ENCODE peak calls at places on chromosomes 3 and 15, in ten cellular contexts. V is bronchial epithelial cell; X is K562; J is stomach; A is body of pancreas; L is esophagus muscularis mucosa; Y is CD4-positive, alpha-beta T cell; F is H7; Q is transverse colon; C is BE2C. R is an unnamed sample.
A peak's percentile ranks its signal among the peaks of the same experiment; 100 is the strongest.

GRCh38 chr3:30770387-30770786 is 124.1 kb downstream of the GADL1 start:
- DNase-seq in V (peak; percentile 89), X (no peak), J (no peak), A (peak; percentile 9), L (no peak), Y (no peak), F (no peak), Q (peak; percentile 15), C (no peak), R (no peak)

GRCh38 chr3:46423588-46423987 is 16.5 kb downstream of the CCRL2 start:
- DNase-seq in V (peak; percentile 87), X (no peak), J (no peak), A (peak; percentile 21), L (no peak), Y (no peak), F (no peak), Q (no peak), C (no peak), R (no peak)

GRCh38 chr3:186207515-186207914 is 98.6 kb upstream of the ETV5 start:
- DNase-seq in V (peak; percentile 8), X (no peak), J (no peak), A (peak; percentile 45), L (no peak), Y (no peak), F (no peak), Q (no peak), C (no peak), R (no peak)

GRCh38 chr3:120022729-120023128 is 71.5 kb downstream of the GSK3B start:
- DNase-seq in V (no peak), X (peak; percentile 31), J (no peak), A (no peak), L (no peak), Y (no peak), F (no peak), Q (no peak), C (no peak), R (no peak)

GRCh38 chr3:49028298-49028672 is 913 bp downstream of the IMPDH2 start:
- DNase-seq in V (no peak), X (peak; percentile 15), J (no peak), A (no peak), L (no peak), Y (no peak), F (peak; percentile 24), Q (no peak), C (no peak), R (peak; percentile 4)

GRCh38 chr3:99498544-99499234 is 139.7 kb upstream of the COL8A1 start:
- DNase-seq in V (no peak), X (no peak), J (no peak), A (no peak), L (no peak), Y (no peak), F (no peak), Q (no peak), C (no peak), R (no peak)

GRCh38 chr3:107816082-107816481 is 274.7 kb downstream of the CD47 start:
- DNase-seq in V (no peak), X (no peak), J (no peak), A (no peak), L (no peak), Y (no peak), F (no peak), Q (no peak), C (no peak), R (no peak)

GRCh38 chr3:166274996-166275395 is 437.8 kb upstream of the BCHE start:
- DNase-seq in V (no peak), X (no peak), J (no peak), A (no peak), L (no peak), Y (no peak), F (no peak), Q (no peak), C (no peak), R (no peak)

GRCh38 chr3:132135628-132136333 is 101.0 kb upstream of the CPNE4 start:
- DNase-seq in V (peak; percentile 99), X (no peak), J (no peak), A (no peak), L (no peak), Y (no peak), F (peak; percentile 23), Q (no peak), C (no peak), R (peak; percentile 13)

GRCh38 chr3:100988080-100988479 is 5.1 kb downstream of the ABI3BP start:
- DNase-seq in V (no peak), X (no peak), J (no peak), A (peak; percentile 15), L (no peak), Y (no peak), F (no peak), Q (no peak), C (no peak), R (no peak)

GRCh38 chr3:131361464-131362421 is 19.8 kb upstream of the NUDT16 start:
- DNase-seq in V (peak; percentile 81), X (peak; percentile 89), J (peak; percentile 96), A (peak; percentile 98), L (no peak), Y (no peak), F (peak; percentile 95), Q (peak; percentile 95), C (no peak), R (no peak)

GRCh38 chr15:80773122-80773551 is 6.0 kb upstream of the CEMIP start:
- DNase-seq in V (peak; percentile 50), X (no peak), J (no peak), A (no peak), L (no peak), Y (no peak), F (no peak), Q (no peak), C (no peak), R (no peak)

GRCh38 chr3:74897006-74897405 is 282.5 kb upstream of the CNTN3 start:
- DNase-seq in V (peak; percentile 15), X (no peak), J (no peak), A (no peak), L (no peak), Y (no peak), F (peak; percentile 46), Q (no peak), C (no peak), R (peak; percentile 56)

GRCh38 chr3:150759319-150759718 is 3.6 kb downstream of the SIAH2 start:
- DNase-seq in V (peak; percentile 91), X (no peak), J (no peak), A (no peak), L (no peak), Y (no peak), F (no peak), Q (no peak), C (no peak), R (no peak)

DNA sequence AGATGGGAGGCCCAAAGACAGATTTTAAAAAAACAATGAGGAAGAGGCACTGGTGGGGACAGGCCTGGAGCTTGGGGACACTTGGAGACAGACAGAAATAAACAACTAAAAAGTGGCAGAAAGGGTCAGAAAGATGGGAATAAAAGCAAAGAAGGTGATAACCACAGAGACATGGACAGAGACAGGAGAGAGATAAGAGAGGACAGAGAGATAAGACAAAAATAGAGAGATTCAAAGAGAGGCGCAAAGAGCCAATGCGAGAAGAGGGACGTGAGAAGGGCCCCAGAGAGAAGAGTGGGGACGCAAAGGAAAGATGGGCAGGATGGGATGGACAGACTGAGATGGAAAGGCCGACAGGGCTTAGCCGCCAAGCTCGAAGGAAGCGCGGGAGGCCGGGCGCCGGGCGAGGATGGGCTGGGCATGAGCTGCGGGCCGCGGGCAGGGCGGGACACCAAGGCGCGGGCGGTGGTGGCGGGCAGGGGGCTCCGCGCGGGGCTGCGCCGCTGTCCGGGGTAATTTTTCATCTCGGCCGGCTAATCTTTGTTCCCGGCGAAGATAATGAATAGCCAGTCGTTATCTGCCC is 3.1 kb upstream of the GATA2 start:
- DNase-seq in V (no peak), X (peak; percentile 29), J (no peak), A (no peak), L (no peak), Y (no peak), F (peak; percentile 70), Q (no peak), C (peak; percentile 62), R (no peak)
- H3K27me3 ChIP-seq in V (peaks cover 45% of the 10 kb centered on the region), X (no peaks in the 10 kb centered on the region), J (peaks cover 90% of the 10 kb centered on the region), A (peaks cover 4% of the 10 kb centered on the region), L (peaks cover 8% of the 10 kb centered on the region), Y (peaks cover 75% of the 10 kb centered on the region), F (peaks cover 73% of the 10 kb centered on the region), Q (peaks cover 100% of the 10 kb centered on the region), C (no peaks in the 10 kb centered on the region), R (peaks cover 16% of the 10 kb centered on the region)

GRCh38 chr15:65954289-65954741 is 85.0 kb downstream of the RAB11A start:
- DNase-seq in V (peak; percentile 50), X (no peak), J (no peak), A (no peak), L (no peak), Y (no peak), F (peak; percentile 68), Q (no peak), C (peak; percentile 78), R (peak; percentile 36)

GRCh38 chr15:65953622-65954021 is 84.3 kb downstream of the RAB11A start:
- DNase-seq in V (no peak), X (no peak), J (no peak), A (no peak), L (no peak), Y (no peak), F (no peak), Q (no peak), C (no peak), R (no peak)

GRCh38 chr15:65951007-65951406 is 81.7 kb downstream of the RAB11A start:
- DNase-seq in V (no peak), X (no peak), J (no peak), A (no peak), L (no peak), Y (no peak), F (no peak), Q (no peak), C (no peak), R (no peak)

GRCh38 chr15:65949482-65949881 is 80.2 kb downstream of the RAB11A start:
- DNase-seq in V (no peak), X (no peak), J (no peak), A (no peak), L (no peak), Y (no peak), F (no peak), Q (no peak), C (peak; percentile 46), R (peak; percentile 73)

GRCh38 chr15:65952425-65953053 is 83.2 kb downstream of the RAB11A start:
- DNase-seq in V (peak; percentile 44), X (peak; percentile 42), J (no peak), A (peak; percentile 21), L (no peak), Y (no peak), F (peak; percentile 75), Q (no peak), C (no peak), R (no peak)
- H3K27me3 ChIP-seq in V (no peaks in the 10 kb centered on the region), X (peaks cover 25% of the 10 kb centered on the region), J (no peaks in the 10 kb centered on the region), A (no peaks in the 10 kb centered on the region), L (no peaks in the 10 kb centered on the region), Y (no peaks in the 10 kb centered on the region), F (no peaks in the 10 kb centered on the region), Q (no peaks in the 10 kb centered on the region), C (no peaks in the 10 kb centered on the region), R (no peaks in the 10 kb centered on the region)

GRCh38 chr15:101487060-101487459 is 2.4 kb downstream of the PCSK6 start:
- DNase-seq in V (no peak), X (no peak), J (no peak), A (no peak), L (no peak), Y (no peak), F (no peak), Q (no peak), C (no peak), R (no peak)
- H3K27me3 ChIP-seq in V (peaks cover 8% of the 10 kb centered on the region), X (no peaks in the 10 kb centered on the region), J (peaks cover 11% of the 10 kb centered on the region), A (peaks cover 4% of the 10 kb centered on the region), L (no peaks in the 10 kb centered on the region), Y (peaks cover 33% of the 10 kb centered on the region), F (peaks cover 28% of the 10 kb centered on the region), Q (peaks cover 16% of the 10 kb centered on the region), C (peaks cover 9% of the 10 kb centered on the region), R (no peaks in the 10 kb centered on the region)

GRCh38 chr3:128226186-128226725 is 73.0 kb downstream of the EEFSEC start:
- DNase-seq in V (no peak), X (no peak), J (no peak), A (no peak), L (no peak), Y (no peak), F (peak; percentile 48), Q (no peak), C (no peak), R (no peak)
- H3K27me3 ChIP-seq in V (no peaks in the 10 kb centered on the region), X (no peaks in the 10 kb centered on the region), J (no peaks in the 10 kb centered on the region), A (no peaks in the 10 kb centered on the region), L (no peaks in the 10 kb centered on the region), Y (no peaks in the 10 kb centered on the region), F (no peaks in the 10 kb centered on the region), Q (no peaks in the 10 kb centered on the region), C (no peaks in the 10 kb centered on the region), R (no peaks in the 10 kb centered on the region)

R was measured in SK-N-SH.